ENCODE peak calls at places on chromosomes 2 and 18, in seven cellular contexts. F, J, X, A, Q, W and E are unnamed samples.

GRCh38 chr2:220437938-220438337 is 810.5 kb downstream of the SLC4A3 start:
- DNase-seq in Q (no peak), A (no peak), J (no peak), W (no peak), X (peak; percentile 30), F (no peak), E (no peak)

GRCh38 chr2:231935207-231935524 is 9.0 kb upstream of the NPPC start:
- DNase-seq in A (no peak), J (no peak), Q (no peak), W (no peak), X (peak; percentile 49), F (no peak), E (no peak)

GRCh38 chr2:152762202-152762601 is 43.8 kb downstream of the ARL6IP6 start:
- DNase-seq in W (no peak), Q (peak; percentile 77), F (no peak), X (peak; percentile 96), J (no peak), A (no peak), E (no peak)

GRCh38 chr18:74896390-74896991 is 298.8 kb downstream of the ZNF407 start:
- DNase-seq in W (peak; percentile 55), Q (peak; percentile 13), J (peak; percentile 16), A (no peak), F (no peak), X (peak; percentile 12), E (peak; percentile 43)

GRCh38 chr2:126658910-126659613 is 3.1 kb downstream of the GYPC start:
- DNase-seq in J (no peak), Q (peak; percentile 74), X (peak; percentile 73), F (no peak), A (peak; percentile 81), W (peak; percentile 68), E (no peak)

GRCh38 chr2:214706986-214707385 is 102.5 kb downstream of the BARD1 start:
- DNase-seq in W (no peak), J (no peak), F (no peak), Q (no peak), X (peak; percentile 43), A (no peak), E (no peak)

GRCh38 chr2:217027414-217027813 is 167.6 kb upstream of the TNP1 start:
- DNase-seq in F (no peak), Q (no peak), J (no peak), W (no peak), A (no peak), X (no peak), E (no peak)

GRCh38 chr2:238160206-238161129 is 1.7 kb downstream of the ERFE start:
- DNase-seq in X (peak; percentile 59), Q (no peak), A (no peak), F (peak; percentile 30), J (no peak), W (no peak), E (no peak)

GRCh38 chr18:63588869-63589268 is 1.7 kb downstream of the SERPINB13 start:
- DNase-seq in J (no peak), X (no peak), A (no peak), F (no peak), Q (peak; percentile 32), W (no peak), E (no peak)

GRCh38 chr18:42525905-42526304 is 570.9 kb downstream of the PIK3C3 start:
- DNase-seq in W (peak; percentile 11), Q (no peak), X (no peak), J (no peak), F (no peak), A (no peak), E (no peak)

GRCh38 chr18:31120594-31120993 is 18.4 kb upstream of the DSC2 start:
- DNase-seq in F (no peak), Q (no peak), A (no peak), J (no peak), X (no peak), W (no peak), E (no peak)

GRCh38 chr2:72289283-72289682 is 141.6 kb upstream of the CYP26B1 start:
- DNase-seq in F (no peak), A (no peak), W (no peak), Q (peak; percentile 80), J (no peak), X (peak; percentile 86), E (no peak)

GRCh38 chr18:70419526-70419925 is 130.7 kb downstream of the SOCS6 start:
- DNase-seq in Q (peak; percentile 71), X (peak; percentile 77), A (no peak), J (no peak), F (no peak), W (no peak), E (no peak)

GRCh38 chr2:221049950-221050349 is 522.2 kb downstream of the EPHA4 start:
- DNase-seq in W (no peak), J (no peak), X (no peak), F (no peak), Q (no peak), A (no peak), E (no peak)

GRCh38 chr2:74850816-74851566 is 17.1 kb downstream of the HK2 start:
- DNase-seq in A (no peak), W (no peak), J (no peak), Q (peak; percentile 80), F (no peak), X (peak; percentile 59), E (peak; percentile 78)

GRCh38 chr2:200181732-200182131 is 124.8 kb upstream of the SPATS2L start:
- DNase-seq in A (no peak), Q (no peak), W (no peak), F (no peak), J (no peak), X (no peak), E (no peak)

GRCh38 chr2:233638836-233639235 is 2.6 kb downstream of the UGT1A10 start:
- DNase-seq in F (no peak), X (no peak), A (no peak), W (peak; percentile 63), Q (no peak), J (no peak), E (no peak)

DNA sequence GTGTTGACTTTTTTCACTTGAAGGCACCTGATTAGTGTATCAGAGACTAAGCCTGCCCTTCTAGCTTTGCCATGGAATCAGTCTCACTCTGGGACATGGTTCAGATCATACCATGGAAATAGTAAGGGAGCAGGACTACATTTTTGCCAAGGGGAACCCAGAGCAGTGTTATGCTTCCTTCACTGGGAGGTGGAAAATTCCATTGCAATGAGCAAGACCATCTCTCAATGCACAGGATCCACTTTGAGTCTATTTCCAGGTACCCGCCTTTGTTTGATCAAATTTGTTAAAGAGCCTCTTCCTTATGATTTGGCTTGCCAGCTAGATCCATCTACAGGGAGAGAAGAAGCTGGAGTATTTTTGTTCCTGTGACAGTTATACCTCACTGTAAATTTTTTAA is 395.8 kb downstream of the MTX2 start:
- DNase-seq in A (no peak), J (no peak), F (no peak), X (no peak), W (no peak), Q (no peak), E (no peak)
- H3K27me3 ChIP-seq in A (peaks cover 4% of the 10 kb centered on the region), J (no peaks in the 10 kb centered on the region), F (peaks cover 2% of the 10 kb centered on the region), X (peaks cover 4% of the 10 kb centered on the region), W (no peaks in the 10 kb centered on the region), Q (no peaks in the 10 kb centered on the region), E (no peaks in the 10 kb centered on the region)

GRCh38 chr2:234986346-234986745 is 34.5 kb downstream of the SH3BP4 start:
- DNase-seq in A (no peak), J (peak; percentile 35), W (no peak), X (no peak), F (no peak), Q (no peak), E (no peak)
- H3K27me3 ChIP-seq in A (no peaks in the 10 kb centered on the region), J (no peaks in the 10 kb centered on the region), W (no peaks in the 10 kb centered on the region), X (no peaks in the 10 kb centered on the region), F (no peaks in the 10 kb centered on the region), Q (no peaks in the 10 kb centered on the region), E (no peaks in the 10 kb centered on the region)

GRCh38 chr2:128789221-128789620 is 470.6 kb upstream of the HS6ST1 start:
- DNase-seq in W (no peak), X (no peak), J (no peak), Q (no peak), A (no peak), F (no peak), E (no peak)

GRCh38 chr2:128788636-128789220 is 470.1 kb upstream of the HS6ST1 start:
- DNase-seq in F (no peak), X (no peak), W (no peak), Q (no peak), J (no peak), A (no peak), E (no peak)

GRCh38 chr2:128786296-128786695 is 467.6 kb upstream of the HS6ST1 start:
- DNase-seq in A (no peak), W (no peak), X (no peak), J (no peak), Q (peak; percentile 9), F (no peak), E (no peak)

GRCh38 chr2:128786800-128787478 is 468.3 kb upstream of the HS6ST1 start:
- DNase-seq in Q (peak; percentile 27), F (no peak), X (peak; percentile 1), W (no peak), J (no peak), A (no peak), E (no peak)

DNA sequence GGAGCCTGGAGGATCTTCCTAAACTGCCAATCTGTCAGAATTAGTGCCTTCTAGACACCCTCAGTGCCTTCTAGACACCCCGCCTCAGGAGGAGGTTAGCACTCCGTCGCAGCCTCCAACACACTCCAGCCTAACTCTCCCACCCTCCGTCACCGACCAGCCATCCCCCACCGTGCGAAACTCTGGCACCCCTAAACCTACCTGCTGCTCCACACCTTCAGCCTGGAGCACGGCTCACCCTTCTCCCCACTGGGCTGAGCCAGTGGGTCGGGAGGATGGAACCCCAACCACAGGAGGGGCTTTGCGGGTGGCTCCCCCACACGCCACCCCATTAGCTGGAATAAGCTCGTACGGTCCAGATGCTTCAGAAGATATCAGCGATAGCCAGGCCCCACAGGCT is 468.9 kb upstream of the HS6ST1 start:
- DNase-seq in A (no peak), J (no peak), W (no peak), F (no peak), X (no peak), Q (no peak), E (no peak)
- H3K27me3 ChIP-seq in A (no peaks in the 10 kb centered on the region), J (no peaks in the 10 kb centered on the region), W (no peaks in the 10 kb centered on the region), F (peaks cover 10% of the 10 kb centered on the region), X (no peaks in the 10 kb centered on the region), Q (no peaks in the 10 kb centered on the region), E (no peaks in the 10 kb centered on the region)

GRCh38 chr2:222311321-222311977 is 12.7 kb upstream of the PAX3 start:
- DNase-seq in X (no peak), F (no peak), J (no peak), Q (no peak), A (no peak), W (no peak), E (no peak)
- H3K27me3 ChIP-seq in X (peaks cover 73% of the 10 kb centered on the region), F (peaks cover 5% of the 10 kb centered on the region), J (peaks cover 100% of the 10 kb centered on the region), Q (peaks cover 99% of the 10 kb centered on the region), A (peaks cover 99% of the 10 kb centered on the region), W (peaks cover 100% of the 10 kb centered on the region), E (peaks cover 2% of the 10 kb centered on the region)

DNA sequence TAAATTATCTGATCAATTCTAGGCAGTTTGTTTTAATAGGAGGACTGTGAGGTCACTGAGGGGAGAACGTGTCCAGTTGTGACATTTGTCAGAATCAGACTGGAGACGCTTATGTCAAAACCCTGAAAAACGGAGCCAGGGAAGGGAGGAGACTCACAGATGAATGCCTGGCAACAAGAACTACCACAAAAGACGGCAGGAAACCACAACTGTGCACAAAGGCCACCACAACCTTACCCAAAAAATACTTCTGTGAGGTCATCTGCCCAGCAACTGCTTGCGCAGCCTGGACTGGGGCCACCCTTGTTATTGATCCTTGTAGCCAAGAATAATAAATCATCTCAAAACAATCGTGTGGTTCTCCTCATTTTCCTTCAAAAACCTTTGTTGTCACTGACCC is 173.0 kb upstream of the ALKAL2 start:
- DNase-seq in F (no peak), Q (no peak), A (no peak), X (no peak), J (no peak), W (peak; percentile 16), E (no peak)
- H3K27me3 ChIP-seq in F (peaks cover 12% of the 10 kb centered on the region), Q (no peaks in the 10 kb centered on the region), A (peaks cover 5% of the 10 kb centered on the region), X (no peaks in the 10 kb centered on the region), J (no peaks in the 10 kb centered on the region), W (peaks cover 7% of the 10 kb centered on the region), E (no peaks in the 10 kb centered on the region)